ENCODE peak calls at places on chromosome 11, in nine cellular contexts. I, W, A, U, V, Y, E, O and P are unnamed samples.

GRCh38 chr11:44179173-44179572 is 83.7 kb downstream of the EXT2 start:
- DNase-seq in I (peak; percentile 43), W (no peak), A (no peak), U (no peak), V (no peak), Y (no peak), E (no peak), O (no peak), P (no peak)

GRCh38 chr11:1289211-1289935 is 20.1 kb downstream of the TOLLIP start:
- DNase-seq in I (no peak), W (no peak), A (no peak), U (no peak), V (no peak), Y (no peak), E (no peak), O (no peak), P (no peak)

GRCh38 chr11:128400382-128401203 is 186.8 kb downstream of the ETS1 start:
- DNase-seq in I (peak; percentile 90), W (no peak), A (no peak), U (no peak), V (no peak), Y (no peak), E (no peak), O (no peak), P (no peak)

GRCh38 chr11:48093795-48094642 is 113.7 kb downstream of the PTPRJ start:
- DNase-seq in I (no peak), W (no peak), A (no peak), U (no peak), V (no peak), Y (no peak), E (no peak), O (peak; percentile 21), P (no peak)

GRCh38 chr11:7546324-7546791 is 32.6 kb downstream of the PPFIBP2 start:
- DNase-seq in I (no peak), W (no peak), A (no peak), U (no peak), V (no peak), Y (no peak), E (no peak), O (no peak), P (no peak)

GRCh38 chr11:61697093-61697492 is 16.9 kb downstream of the DAGLA start:
- DNase-seq in I (no peak), W (no peak), A (no peak), U (no peak), V (no peak), Y (no peak), E (no peak), O (no peak), P (no peak)

GRCh38 chr11:85791326-85791990 is 19.5 kb downstream of the SYTL2 start:
- DNase-seq in I (no peak), W (no peak), A (no peak), U (no peak), V (no peak), Y (no peak), E (no peak), O (no peak), P (no peak)

GRCh38 chr11:134514354-134514951 is 102.4 kb upstream of the B3GAT1 start:
- DNase-seq in I (no peak), W (no peak), A (no peak), U (no peak), V (no peak), Y (no peak), E (no peak), O (no peak), P (no peak)

GRCh38 chr11:126339866-126340434 is 15.5 kb upstream of the ST3GAL4 start:
- DNase-seq in I (no peak), W (no peak), A (no peak), U (no peak), V (no peak), Y (no peak), E (no peak), O (no peak), P (no peak)

GRCh38 chr11:35274909-35275807 is 136.2 kb downstream of the CD44 start:
- DNase-seq in I (peak; percentile 63), W (no peak), A (peak; percentile 24), U (no peak), V (peak; percentile 47), Y (peak; percentile 27), E (no peak), O (no peak), P (peak; percentile 48)

GRCh38 chr11:130719516-130719915 is 196.8 kb downstream of the SNX19 start:
- DNase-seq in I (peak; percentile 74), W (no peak), A (no peak), U (no peak), V (no peak), Y (no peak), E (peak; percentile 55), O (peak; percentile 36), P (no peak)

GRCh38 chr11:32487270-32487669 is 51.9 kb upstream of the WT1 start:
- DNase-seq in I (no peak), W (no peak), A (no peak), U (no peak), V (no peak), Y (peak; percentile 41), E (no peak), O (no peak), P (no peak)

GRCh38 chr11:31323145-31323544 is 46.4 kb downstream of the DCDC1 start:
- DNase-seq in I (no peak), W (no peak), A (no peak), U (no peak), V (no peak), Y (no peak), E (no peak), O (no peak), P (no peak)